ENCODE peak calls at places on chromosomes 16 and 17, in six cellular contexts. One of them, this sample, is unnamed.

GRCh38 chr17:44557653-44558285 is 485 bp downstream of the FZD2 start:
- DNase-seq in COR-L47: peak
- DNase-seq in Right ventricle myocardium superior: peak
- DNase-seq in astrocyte of the spinal cord: peak
- DNase-seq in stimulated activated CD4-positive, alpha-beta T cell treated with anti-CD3 and anti-CD28 coated beads, Interleukin-4, amount 100 ng/mL, for 4 hours: peak
- DNase-seq in transverse colon: peak
- DNase-seq in this sample: no peak

GRCh38 chr17:80693511-80693910 is 148.9 kb downstream of the RPTOR start:
- DNase-seq in stimulated activated CD4-positive, alpha-beta T cell treated with anti-CD3 and anti-CD28 coated beads, Interleukin-4, amount 100 ng/mL, for 4 hours: no peak
- DNase-seq in Right ventricle myocardium superior: no peak
- DNase-seq in COR-L47: no peak
- DNase-seq in transverse colon: no peak
- DNase-seq in astrocyte of the spinal cord: no peak
- DNase-seq in this sample: no peak

GRCh38 chr17:72576289-72576759 is 455.5 kb downstream of the SOX9 start:
- DNase-seq in astrocyte of the spinal cord: no peak
- DNase-seq in transverse colon: no peak
- DNase-seq in stimulated activated CD4-positive, alpha-beta T cell treated with anti-CD3 and anti-CD28 coated beads, Interleukin-4, amount 100 ng/mL, for 4 hours: no peak
- DNase-seq in Right ventricle myocardium superior: no peak
- DNase-seq in COR-L47: no peak
- DNase-seq in this sample: no peak

GRCh38 chr16:4404247-4404966 is 12.0 kb downstream of the CORO7 start:
- DNase-seq in astrocyte of the spinal cord: no peak
- DNase-seq in stimulated activated CD4-positive, alpha-beta T cell treated with anti-CD3 and anti-CD28 coated beads, Interleukin-4, amount 100 ng/mL, for 4 hours: no peak
- DNase-seq in transverse colon: peak
- DNase-seq in Right ventricle myocardium superior: no peak
- DNase-seq in COR-L47: no peak
- DNase-seq in this sample: no peak

GRCh38 chr17:52383493-52384100 is 225.1 kb upstream of the CA10 start:
- DNase-seq in stimulated activated CD4-positive, alpha-beta T cell treated with anti-CD3 and anti-CD28 coated beads, Interleukin-4, amount 100 ng/mL, for 4 hours: no peak
- DNase-seq in transverse colon: peak
- DNase-seq in Right ventricle myocardium superior: no peak
- DNase-seq in astrocyte of the spinal cord: peak
- DNase-seq in COR-L47: peak
- DNase-seq in this sample: no peak

GRCh38 chr17:57875109-57876022 is 25.5 kb upstream of the MRPS23 start:
- DNase-seq in astrocyte of the spinal cord: peak
- DNase-seq in COR-L47: no peak
- DNase-seq in Right ventricle myocardium superior: peak
- DNase-seq in transverse colon: peak
- DNase-seq in stimulated activated CD4-positive, alpha-beta T cell treated with anti-CD3 and anti-CD28 coated beads, Interleukin-4, amount 100 ng/mL, for 4 hours: no peak
- DNase-seq in this sample: peak

GRCh38 chr17:32769846-32770245 is 107.1 kb downstream of the MYO1D start:
- DNase-seq in transverse colon: no peak
- DNase-seq in COR-L47: peak
- DNase-seq in Right ventricle myocardium superior: no peak
- DNase-seq in stimulated activated CD4-positive, alpha-beta T cell treated with anti-CD3 and anti-CD28 coated beads, Interleukin-4, amount 100 ng/mL, for 4 hours: no peak
- DNase-seq in astrocyte of the spinal cord: no peak
- DNase-seq in this sample: no peak

GRCh38 chr17:44575408-44575807 is 18.1 kb downstream of the FZD2 start:
- DNase-seq in COR-L47: no peak
- DNase-seq in stimulated activated CD4-positive, alpha-beta T cell treated with anti-CD3 and anti-CD28 coated beads, Interleukin-4, amount 100 ng/mL, for 4 hours: no peak
- DNase-seq in Right ventricle myocardium superior: no peak
- DNase-seq in transverse colon: no peak
- DNase-seq in astrocyte of the spinal cord: no peak
- DNase-seq in this sample: no peak

GRCh38 chr17:81426676-81427445 is 31.6 kb downstream of the BAHCC1 start:
- DNase-seq in astrocyte of the spinal cord: no peak
- DNase-seq in stimulated activated CD4-positive, alpha-beta T cell treated with anti-CD3 and anti-CD28 coated beads, Interleukin-4, amount 100 ng/mL, for 4 hours: no peak
- DNase-seq in Right ventricle myocardium superior: peak
- DNase-seq in COR-L47: no peak
- DNase-seq in transverse colon: no peak
- DNase-seq in this sample: no peak

GRCh38 chr16:969508-970378 is 1.0 kb downstream of the LMF1 start:
- DNase-seq in transverse colon: peak
- DNase-seq in Right ventricle myocardium superior: peak
- DNase-seq in COR-L47: no peak
- DNase-seq in stimulated activated CD4-positive, alpha-beta T cell treated with anti-CD3 and anti-CD28 coated beads, Interleukin-4, amount 100 ng/mL, for 4 hours: no peak
- DNase-seq in astrocyte of the spinal cord: no peak
- DNase-seq in this sample: no peak

This sample was measured in GM04503.